ENCODE peak calls at places on chromosome 5, in nine cellular contexts. F, Q, S, I, D, E, N, P and M are unnamed samples.

GRCh38 chr5:10854526-10855277 is 93.7 kb upstream of the DAP start:
- DNase-seq in I (no peak), N (peak; percentile 37), F (no peak), P (no peak), Q (peak; percentile 90), S (no peak), E (no peak), D (no peak), M (no peak)

GRCh38 chr5:55816342-55816741 is 34.8 kb upstream of the IL31RA start:
- DNase-seq in I (no peak), D (no peak), S (no peak), Q (no peak), F (no peak), N (no peak), P (no peak), E (no peak), M (no peak)

GRCh38 chr5:146744358-146744757 is 134.2 kb downstream of the PPP2R2B start:
- DNase-seq in N (no peak), I (no peak), P (no peak), Q (no peak), S (no peak), D (no peak), F (no peak), E (no peak), M (no peak)

GRCh38 chr5:66553368-66553912 is 42.8 kb upstream of the MAST4 start:
- DNase-seq in N (no peak), F (no peak), I (no peak), Q (no peak), D (no peak), E (no peak), S (no peak), P (no peak), M (no peak)

GRCh38 chr5:41843456-41844112 is 26.6 kb downstream of the OXCT1 start:
- DNase-seq in S (peak; percentile 31), F (peak; percentile 36), I (no peak), Q (no peak), D (peak; percentile 35), N (peak; percentile 9), P (no peak), E (no peak), M (no peak)

GRCh38 chr5:136212252-136212721 is 19.3 kb upstream of the SMIM32 start:
- DNase-seq in S (peak; percentile 83), F (peak; percentile 21), N (peak; percentile 67), E (no peak), I (peak; percentile 84), D (peak; percentile 81), Q (no peak), P (peak; percentile 64), M (peak; percentile 76)

GRCh38 chr5:149730620-149731331 is 666 bp downstream of the PPARGC1B start:
- DNase-seq in I (peak; percentile 84), Q (no peak), P (peak; percentile 55), F (no peak), S (peak; percentile 74), D (peak; percentile 71), N (peak; percentile 68), E (no peak), M (peak; percentile 82)

GRCh38 chr5:139862313-139862712 is 66.7 kb downstream of the PSD2 start:
- DNase-seq in F (no peak), N (no peak), E (peak; percentile 23), S (no peak), D (no peak), Q (no peak), P (no peak), I (no peak), M (no peak)

GRCh38 chr5:134708301-134708700 is 30.0 kb upstream of the CAMLG start:
- DNase-seq in S (no peak), F (no peak), I (no peak), D (no peak), Q (no peak), N (no peak), E (no peak), P (no peak), M (no peak)

GRCh38 chr5:119743927-119744326 is 114.6 kb downstream of the FAM170A start:
- DNase-seq in I (no peak), S (peak; percentile 36), N (no peak), E (peak; percentile 48), Q (no peak), F (peak; percentile 33), D (peak; percentile 25), P (no peak), M (no peak)

GRCh38 chr5:11468334-11469039 is 435.8 kb downstream of the CTNND2 start:
- DNase-seq in Q (no peak), P (no peak), D (no peak), S (no peak), E (no peak), F (no peak), N (no peak), I (no peak), M (no peak)

GRCh38 chr5:67992919-67993318 is 222.6 kb upstream of the PIK3R1 start:
- DNase-seq in S (no peak), F (no peak), Q (no peak), D (no peak), P (no peak), I (no peak), N (no peak), E (no peak), M (no peak)

GRCh38 chr5:173669483-173669882 is 53.0 kb upstream of the BOD1 start:
- DNase-seq in I (no peak), S (no peak), F (no peak), N (no peak), E (no peak), P (peak; percentile 18), Q (no peak), D (no peak), M (no peak)

GRCh38 chr5:173670791-173671120 is 54.3 kb upstream of the BOD1 start:
- DNase-seq in I (no peak), Q (no peak), F (no peak), E (no peak), D (peak; percentile 55), P (no peak), N (no peak), S (no peak), M (no peak)

GRCh38 chr5:173672891-173673290 is 56.4 kb upstream of the BOD1 start:
- DNase-seq in N (no peak), E (no peak), Q (no peak), D (no peak), S (no peak), P (peak; percentile 20), I (no peak), F (no peak), M (no peak)

GRCh38 chr5:173670130-173670591 is 53.7 kb upstream of the BOD1 start:
- DNase-seq in I (no peak), E (no peak), F (no peak), P (peak; percentile 4), N (no peak), S (no peak), D (no peak), Q (no peak), M (no peak)

GRCh38 chr5:173671121-173671949 is 54.9 kb upstream of the BOD1 start:
- DNase-seq in Q (no peak), N (peak; percentile 18), P (peak; percentile 80), F (peak; percentile 60), E (no peak), I (no peak), S (no peak), D (no peak), M (no peak)
- TF ChIP-seq EP300 in Q (no peak), N (no peak), P (no peak), F (peak; percentile 10), E (no peak), I (no peak), S (peak; percentile 75), D (no peak), M (no peak)

GRCh38 chr5:96256795-96257470 is 176.1 kb downstream of the PCSK1 start:
- DNase-seq in N (peak; percentile 31), P (no peak), F (no peak), E (no peak), Q (no peak), D (peak; percentile 59), I (no peak), S (no peak), M (no peak)
- H3K4me1 ChIP-seq in N (no peaks in the 10 kb centered on the region), P (peaks cover 7% of the 10 kb centered on the region), F (peaks cover 25% of the 10 kb centered on the region), E (no peaks in the 10 kb centered on the region), Q (peaks cover 5% of the 10 kb centered on the region), D (peaks cover 11% of the 10 kb centered on the region), I (no peaks in the 10 kb centered on the region), S (no peaks in the 10 kb centered on the region), M (no peaks in the 10 kb centered on the region)

GRCh38 chr5:142614054-142614453 is 71.8 kb downstream of the FGF1 start:
- DNase-seq in I (no peak), N (no peak), Q (no peak), F (no peak), S (no peak), E (no peak), D (no peak), P (no peak), M (no peak)

GRCh38 chr5:142619815-142620214 is 66.1 kb downstream of the FGF1 start:
- DNase-seq in E (no peak), D (no peak), N (no peak), S (no peak), P (no peak), I (no peak), Q (no peak), F (no peak), M (no peak)

GRCh38 chr5:142621227-142621626 is 64.7 kb downstream of the FGF1 start:
- DNase-seq in E (no peak), Q (no peak), N (no peak), P (no peak), S (no peak), I (no peak), F (no peak), D (no peak), M (no peak)

GRCh38 chr5:142618125-142618524 is 67.8 kb downstream of the FGF1 start:
- DNase-seq in S (no peak), F (no peak), E (no peak), N (no peak), D (no peak), P (no peak), I (no peak), Q (no peak), M (no peak)

DNA sequence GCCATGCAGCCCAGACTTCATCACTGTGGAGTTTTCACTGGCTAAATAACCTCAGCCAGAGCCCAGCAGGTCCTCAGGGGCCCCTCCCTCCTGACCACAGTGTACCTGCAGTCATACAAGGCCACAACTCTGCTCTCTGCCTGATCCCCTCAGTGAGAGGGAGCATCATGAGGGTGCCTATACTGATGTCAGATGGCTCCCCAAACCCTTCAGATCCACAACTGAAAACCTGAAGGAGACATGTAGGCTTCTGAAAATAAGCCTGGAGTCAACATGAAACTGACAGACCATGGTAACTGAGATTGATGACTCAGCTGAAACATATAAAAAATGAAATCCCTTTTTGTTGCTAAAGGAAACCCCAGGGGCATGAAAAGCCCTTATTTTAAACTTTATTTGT is 68.5 kb downstream of the FGF1 start:
- DNase-seq in E (no peak), D (no peak), I (no peak), F (no peak), P (no peak), Q (no peak), N (no peak), S (no peak), M (no peak)
- TF ChIP-seq POLR2AphosphoS5 in E (no peak), D (no peak), I (no peak), F (no peak), P (no peak), Q (no peak), N (no peak), S (no peak), M (no peak)

DNA sequence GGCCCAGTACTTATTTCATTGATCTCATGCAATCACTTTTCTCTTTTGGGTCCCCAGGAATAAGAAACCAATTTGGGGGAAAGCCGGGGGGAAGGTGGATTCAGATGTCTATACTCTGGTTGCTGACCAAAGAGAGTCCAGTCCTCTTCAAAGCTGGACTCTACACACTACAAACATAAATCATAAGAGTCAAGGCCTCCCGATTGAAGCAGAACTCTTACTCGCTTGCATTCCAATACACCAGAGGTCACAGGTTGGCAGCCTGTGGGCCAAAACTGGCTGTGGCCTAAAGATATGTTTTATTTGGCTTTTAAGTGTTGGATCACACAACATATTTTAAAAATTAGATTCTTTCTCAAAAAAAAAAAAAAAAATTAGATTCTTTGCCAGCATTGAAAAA is 311.4 kb upstream of the MSX2 start:
- DNase-seq in Q (peak; percentile 70), S (no peak), P (no peak), E (no peak), F (no peak), D (no peak), N (no peak), I (no peak), M (no peak)
- TF ChIP-seq EP300 in Q (no peak), S (no peak), P (no peak), E (no peak), F (no peak), D (no peak), N (no peak), I (no peak), M (no peak)